ENCODE peak calls at places on chromosomes 12 and 14, in nine cellular contexts. One of them, this sample, is unnamed.

GRCh38 chr12:909861-910260 is 39.6 kb downstream of the RAD52 start:
- DNase-seq in sciatic nerve: no peak
- DNase-seq in posterior cingulate gyrus: no peak
- DNase-seq in EH: no peak
- DNase-seq in smooth muscle cell of the brain vasculature: no peak
- DNase-seq in HS-5: no peak
- DNase-seq in H4: no peak
- DNase-seq in activated CD4-positive, CD25-positive, alpha-beta regulatory T cell: no peak
- DNase-seq in B cell: no peak
- DNase-seq in this sample: no peak

GRCh38 chr12:131082795-131083194 is 129.1 kb downstream of the ADGRD1 start:
- DNase-seq in EH: no peak
- DNase-seq in H4: no peak
- DNase-seq in B cell: no peak
- DNase-seq in posterior cingulate gyrus: peak
- DNase-seq in sciatic nerve: no peak
- DNase-seq in activated CD4-positive, CD25-positive, alpha-beta regulatory T cell: no peak
- DNase-seq in smooth muscle cell of the brain vasculature: no peak
- DNase-seq in HS-5: no peak
- DNase-seq in this sample: no peak

GRCh38 chr12:30145351-30146017 is 361.7 kb upstream of the TMTC1 start:
- DNase-seq in sciatic nerve: no peak
- DNase-seq in H4: no peak
- DNase-seq in activated CD4-positive, CD25-positive, alpha-beta regulatory T cell: no peak
- DNase-seq in posterior cingulate gyrus: no peak
- DNase-seq in B cell: no peak
- DNase-seq in EH: peak
- DNase-seq in HS-5: no peak
- DNase-seq in smooth muscle cell of the brain vasculature: no peak
- DNase-seq in this sample: no peak

GRCh38 chr12:67096533-67097318 is 172.4 kb upstream of the CAND1 start:
- DNase-seq in H4: peak
- DNase-seq in posterior cingulate gyrus: no peak
- DNase-seq in activated CD4-positive, CD25-positive, alpha-beta regulatory T cell: no peak
- DNase-seq in HS-5: no peak
- DNase-seq in smooth muscle cell of the brain vasculature: no peak
- DNase-seq in B cell: no peak
- DNase-seq in EH: peak
- DNase-seq in sciatic nerve: no peak
- DNase-seq in this sample: no peak

GRCh38 chr12:3995276-3995675 is 122.1 kb upstream of the PARP11 start:
- DNase-seq in EH: no peak
- DNase-seq in H4: no peak
- DNase-seq in sciatic nerve: no peak
- DNase-seq in posterior cingulate gyrus: no peak
- DNase-seq in HS-5: no peak
- DNase-seq in smooth muscle cell of the brain vasculature: no peak
- DNase-seq in B cell: no peak
- DNase-seq in activated CD4-positive, CD25-positive, alpha-beta regulatory T cell: no peak
- DNase-seq in this sample: no peak

GRCh38 chr12:31951939-31952338 is 7.3 kb upstream of the RESF1 start:
- DNase-seq in posterior cingulate gyrus: no peak
- DNase-seq in activated CD4-positive, CD25-positive, alpha-beta regulatory T cell: no peak
- DNase-seq in HS-5: no peak
- DNase-seq in sciatic nerve: no peak
- DNase-seq in smooth muscle cell of the brain vasculature: no peak
- DNase-seq in EH: no peak
- DNase-seq in H4: no peak
- DNase-seq in B cell: no peak
- DNase-seq in this sample: no peak

GRCh38 chr12:101042211-101042610 is 167.8 kb downstream of the SLC5A8 start:
- DNase-seq in smooth muscle cell of the brain vasculature: no peak
- DNase-seq in activated CD4-positive, CD25-positive, alpha-beta regulatory T cell: no peak
- DNase-seq in B cell: no peak
- DNase-seq in H4: no peak
- DNase-seq in HS-5: no peak
- DNase-seq in sciatic nerve: no peak
- DNase-seq in posterior cingulate gyrus: no peak
- DNase-seq in EH: no peak
- DNase-seq in this sample: no peak

GRCh38 chr14:75905505-75905904 is 76.3 kb downstream of the TGFB3 start:
- DNase-seq in posterior cingulate gyrus: no peak
- DNase-seq in activated CD4-positive, CD25-positive, alpha-beta regulatory T cell: no peak
- DNase-seq in B cell: no peak
- DNase-seq in EH: peak
- DNase-seq in sciatic nerve: peak
- DNase-seq in H4: no peak
- DNase-seq in smooth muscle cell of the brain vasculature: peak
- DNase-seq in HS-5: no peak
- DNase-seq in this sample: no peak

GRCh38 chr12:58916891-58917570 is 3.3 kb downstream of the LRIG3 start:
- DNase-seq in B cell: no peak
- DNase-seq in H4: peak
- DNase-seq in smooth muscle cell of the brain vasculature: peak
- DNase-seq in HS-5: no peak
- DNase-seq in EH: peak
- DNase-seq in activated CD4-positive, CD25-positive, alpha-beta regulatory T cell: no peak
- DNase-seq in sciatic nerve: no peak
- DNase-seq in posterior cingulate gyrus: no peak
- DNase-seq in this sample: no peak

GRCh38 chr12:24081092-24081529 is 131.6 kb upstream of the SOX5 start:
- DNase-seq in sciatic nerve: no peak
- DNase-seq in H4: no peak
- DNase-seq in HS-5: no peak
- DNase-seq in EH: no peak
- DNase-seq in activated CD4-positive, CD25-positive, alpha-beta regulatory T cell: no peak
- DNase-seq in smooth muscle cell of the brain vasculature: no peak
- DNase-seq in posterior cingulate gyrus: no peak
- DNase-seq in B cell: no peak
- DNase-seq in this sample: no peak

GRCh38 chr12:1916396-1917171 is 1.9 kb downstream of the CACNA2D4 start:
- DNase-seq in sciatic nerve: peak
- DNase-seq in smooth muscle cell of the brain vasculature: no peak
- DNase-seq in H4: peak
- DNase-seq in posterior cingulate gyrus: peak
- DNase-seq in activated CD4-positive, CD25-positive, alpha-beta regulatory T cell: no peak
- DNase-seq in EH: no peak
- DNase-seq in B cell: no peak
- DNase-seq in HS-5: no peak
- DNase-seq in this sample: peak

GRCh38 chr12:121399391-121400331 is at the start of gene RNF34:
- DNase-seq in B cell: peak
- DNase-seq in smooth muscle cell of the brain vasculature: peak
- DNase-seq in posterior cingulate gyrus: peak
- DNase-seq in sciatic nerve: peak
- DNase-seq in H4: peak
- DNase-seq in activated CD4-positive, CD25-positive, alpha-beta regulatory T cell: peak
- DNase-seq in HS-5: peak
- DNase-seq in EH: peak
- DNase-seq in this sample: peak

GRCh38 chr12:47272412-47273190 is 192.8 kb upstream of the AMIGO2 start:
- DNase-seq in activated CD4-positive, CD25-positive, alpha-beta regulatory T cell: no peak
- DNase-seq in posterior cingulate gyrus: no peak
- DNase-seq in B cell: no peak
- DNase-seq in smooth muscle cell of the brain vasculature: no peak
- DNase-seq in HS-5: no peak
- DNase-seq in sciatic nerve: no peak
- DNase-seq in EH: peak
- DNase-seq in H4: no peak
- DNase-seq in this sample: no peak

GRCh38 chr14:83779266-83779665 is 1750.7 kb upstream of the FLRT2 start:
- DNase-seq in sciatic nerve: no peak
- DNase-seq in posterior cingulate gyrus: no peak
- DNase-seq in H4: peak
- DNase-seq in HS-5: peak
- DNase-seq in smooth muscle cell of the brain vasculature: no peak
- DNase-seq in activated CD4-positive, CD25-positive, alpha-beta regulatory T cell: no peak
- DNase-seq in B cell: no peak
- DNase-seq in EH: peak
- DNase-seq in this sample: no peak

GRCh38 chr14:55382483-55382882 is 29.1 kb downstream of the ATG14 start:
- DNase-seq in activated CD4-positive, CD25-positive, alpha-beta regulatory T cell: no peak
- DNase-seq in H4: peak
- DNase-seq in sciatic nerve: no peak
- DNase-seq in B cell: no peak
- DNase-seq in EH: peak
- DNase-seq in posterior cingulate gyrus: no peak
- DNase-seq in HS-5: no peak
- DNase-seq in smooth muscle cell of the brain vasculature: no peak
- DNase-seq in this sample: no peak

GRCh38 chr14:104145826-104146642 is 7.6 kb downstream of the KIF26A start:
- DNase-seq in H4: no peak
- DNase-seq in posterior cingulate gyrus: peak
- DNase-seq in smooth muscle cell of the brain vasculature: no peak
- DNase-seq in activated CD4-positive, CD25-positive, alpha-beta regulatory T cell: no peak
- DNase-seq in sciatic nerve: peak
- DNase-seq in HS-5: no peak
- DNase-seq in EH: no peak
- DNase-seq in B cell: peak
- DNase-seq in this sample: no peak

GRCh38 chr12:95205685-95206084 is 11.6 kb downstream of the FGD6 start:
- DNase-seq in EH: peak
- DNase-seq in posterior cingulate gyrus: no peak
- DNase-seq in sciatic nerve: no peak
- DNase-seq in B cell: no peak
- DNase-seq in activated CD4-positive, CD25-positive, alpha-beta regulatory T cell: no peak
- DNase-seq in HS-5: no peak
- DNase-seq in smooth muscle cell of the brain vasculature: peak
- DNase-seq in H4: peak
- DNase-seq in this sample: no peak

GRCh38 chr12:106309671-106310313 is 7.3 kb downstream of the TCP11L2 start:
- DNase-seq in smooth muscle cell of the brain vasculature: no peak
- DNase-seq in sciatic nerve: no peak
- DNase-seq in posterior cingulate gyrus: no peak
- DNase-seq in B cell: no peak
- DNase-seq in H4: peak
- DNase-seq in activated CD4-positive, CD25-positive, alpha-beta regulatory T cell: no peak
- DNase-seq in HS-5: no peak
- DNase-seq in EH: peak
- DNase-seq in this sample: no peak

GRCh38 chr12:3931206-3931605 is 58.0 kb upstream of the PARP11 start:
- DNase-seq in smooth muscle cell of the brain vasculature: no peak
- DNase-seq in HS-5: no peak
- DNase-seq in activated CD4-positive, CD25-positive, alpha-beta regulatory T cell: no peak
- DNase-seq in H4: no peak
- DNase-seq in B cell: no peak
- DNase-seq in posterior cingulate gyrus: no peak
- DNase-seq in sciatic nerve: no peak
- DNase-seq in EH: no peak
- DNase-seq in this sample: no peak

GRCh38 chr14:59631237-59631636 is 54.6 kb upstream of the CCDC175 start:
- DNase-seq in B cell: no peak
- DNase-seq in posterior cingulate gyrus: no peak
- DNase-seq in EH: peak
- DNase-seq in H4: peak
- DNase-seq in activated CD4-positive, CD25-positive, alpha-beta regulatory T cell: no peak
- DNase-seq in sciatic nerve: no peak
- DNase-seq in HS-5: no peak
- DNase-seq in smooth muscle cell of the brain vasculature: no peak
- DNase-seq in this sample: no peak

GRCh38 chr12:26319511-26319910 is 124.1 kb downstream of the SSPN start:
- DNase-seq in activated CD4-positive, CD25-positive, alpha-beta regulatory T cell: no peak
- DNase-seq in sciatic nerve: peak
- DNase-seq in H4: no peak
- DNase-seq in smooth muscle cell of the brain vasculature: peak
- DNase-seq in EH: peak
- DNase-seq in HS-5: no peak
- DNase-seq in posterior cingulate gyrus: no peak
- DNase-seq in B cell: no peak
- DNase-seq in this sample: no peak

GRCh38 chr12:87082756-87083155 is 826.6 kb upstream of the MGAT4C start:
- DNase-seq in posterior cingulate gyrus: no peak
- DNase-seq in H4: no peak
- DNase-seq in activated CD4-positive, CD25-positive, alpha-beta regulatory T cell: no peak
- DNase-seq in sciatic nerve: no peak
- DNase-seq in EH: no peak
- DNase-seq in HS-5: no peak
- DNase-seq in B cell: no peak
- DNase-seq in smooth muscle cell of the brain vasculature: no peak
- DNase-seq in this sample: no peak

GRCh38 chr14:104982548-104983230 is 2.9 kb upstream of the CLBA1 start:
- DNase-seq in posterior cingulate gyrus: peak
- DNase-seq in EH: no peak
- DNase-seq in B cell: no peak
- DNase-seq in smooth muscle cell of the brain vasculature: no peak
- DNase-seq in activated CD4-positive, CD25-positive, alpha-beta regulatory T cell: no peak
- DNase-seq in H4: no peak
- DNase-seq in HS-5: no peak
- DNase-seq in sciatic nerve: no peak
- DNase-seq in this sample: no peak